ENCODE peak calls at places on chromosomes 7 and 10, in eight cellular contexts. S is tibial artery, K is spleen, R is esophagus squamous epithelium, Q is IMR-90, E is GM23248, H is endothelial cell of umbilical vein, U is stomach. I is an unnamed sample. For H3K27me3 and H3K9me3, the result is how much of the 10 kb centered on the place peaks cover.

GRCh38 chr7:18352339-18353255 is 143.0 kb upstream of the HDAC9 start:
- DNase-seq in H (peak), U (peak), E (peak), K (no peak), S (no peak), R (no peak), Q (peak), I (peak)

GRCh38 chr7:98679741-98680140 is 62.7 kb downstream of the NPTX2 start:
- DNase-seq in U (no peak), S (no peak), Q (no peak), R (no peak), E (no peak), H (no peak), K (no peak), I (no peak)

GRCh38 chr7:97003262-97004236 is 1.8 kb upstream of the DLX6 start:
- DNase-seq in H (no peak), S (no peak), Q (no peak), R (no peak), U (no peak), E (no peak), K (no peak), I (no peak)

GRCh38 chr7:115327326-115327725 is 405.4 kb downstream of the MDFIC start:
- DNase-seq in E (no peak), Q (no peak), K (no peak), U (no peak), S (no peak), R (no peak), H (no peak), I (no peak)

GRCh38 chr7:151059362-151060112 is at the start of gene SLC4A2:
- DNase-seq in U (peak), K (peak), Q (peak), H (peak), S (peak), R (peak), E (peak), I (peak)

GRCh38 chr10:29634764-29635625 is at the start of gene SVIL:
- DNase-seq in K (no peak), S (peak), H (peak), U (no peak), R (no peak), Q (peak), E (peak), I (no peak)

GRCh38 chr10:77925410-77925794 is 1.2 kb downstream of the DLG5 start:
- DNase-seq in R (no peak), E (peak), S (no peak), H (peak), Q (peak), U (no peak), K (no peak), I (peak)

GRCh38 chr7:149310113-149310836 is 48.3 kb downstream of the ZNF783 start:
- DNase-seq in U (no peak), H (peak), K (no peak), E (peak), S (no peak), R (no peak), Q (peak), I (no peak)

GRCh38 chr7:49564379-49564714 is 209.1 kb upstream of the VWC2 start:
- DNase-seq in H (no peak), U (no peak), Q (no peak), S (no peak), K (no peak), E (no peak), R (no peak), I (no peak)

GRCh38 chr7:47580175-47580701 is 1.7 kb downstream of the TNS3 start:
- DNase-seq in E (peak), S (no peak), K (no peak), H (no peak), R (no peak), Q (peak), U (peak), I (no peak)

GRCh38 chr7:104898434-104898833 is 115.6 kb upstream of the KMT2E start:
- DNase-seq in U (no peak), E (no peak), H (no peak), S (no peak), Q (no peak), R (no peak), K (no peak), I (no peak)

GRCh38 chr7:107686816-107687387 is 26.3 kb downstream of the SLC26A4 start:
- DNase-seq in U (no peak), H (no peak), S (no peak), R (no peak), K (no peak), Q (no peak), E (no peak), I (no peak)

GRCh38 chr7:770786-771185 is 43.7 kb upstream of the PRKAR1B start:
- DNase-seq in U (no peak), H (no peak), R (no peak), K (no peak), E (no peak), Q (no peak), S (no peak), I (no peak)

GRCh38 chr7:123958186-123958703 is 33.2 kb downstream of the SPAM1 start:
- DNase-seq in K (no peak), R (no peak), U (no peak), S (no peak), H (no peak), Q (no peak), E (no peak), I (no peak)

GRCh38 chr10:14191871-14192270 is 138.9 kb downstream of the FRMD4A start:
- DNase-seq in Q (no peak), S (no peak), H (no peak), R (no peak), E (no peak), U (no peak), K (no peak), I (no peak)

GRCh38 chr10:78817361-78817760 is 251.4 kb upstream of the ZMIZ1 start:
- DNase-seq in E (no peak), R (no peak), U (no peak), S (no peak), H (no peak), K (no peak), Q (no peak), I (no peak)

GRCh38 chr10:124000792-124001201 is 92.6 kb downstream of the CHST15 start:
- DNase-seq in U (no peak), H (no peak), K (peak), S (no peak), E (peak), Q (no peak), R (no peak), I (peak)

GRCh38 chr10:75712241-75712880 is 280.9 kb downstream of the LRMDA start:
- DNase-seq in Q (no peak), H (no peak), S (no peak), K (no peak), R (no peak), U (no peak), E (no peak), I (no peak)

GRCh38 chr10:100510533-100511308 is 8.9 kb downstream of the SEC31B start:
- DNase-seq in R (no peak), K (no peak), H (no peak), S (no peak), U (peak), Q (peak), E (no peak), I (no peak)

GRCh38 chr7:12674861-12675260 is 12.6 kb upstream of the ARL4A start:
- DNase-seq in K (no peak), E (peak), H (peak), U (no peak), Q (peak), S (no peak), R (no peak), I (no peak)

GRCh38 chr7:39663263-39663662 is 39.9 kb downstream of the RALA start:
- DNase-seq in U (no peak), E (no peak), H (no peak), R (no peak), Q (no peak), S (no peak), K (no peak), I (no peak)

GRCh38 chr7:66930341-66930740 is 9.3 kb downstream of the TMEM248 start:
- DNase-seq in Q (peak), E (peak), U (no peak), S (no peak), K (no peak), H (no peak), R (no peak), I (no peak)

GRCh38 chr10:105148456-105148855 is 507.4 kb downstream of the SORCS3 start:
- DNase-seq in Q (no peak), E (no peak), K (no peak), H (no peak), U (no peak), S (no peak), R (no peak), I (no peak)

GRCh38 chr7:136386876-136387275 is 409.7 kb upstream of the MTPN start:
- DNase-seq in H (no peak), R (no peak), E (no peak), Q (no peak), S (no peak), U (no peak), K (no peak), I (peak)

GRCh38 chr10:14476641-14477407 is 146.1 kb upstream of the FRMD4A start:
- DNase-seq in H (no peak), R (no peak), K (no peak), E (peak), Q (peak), S (no peak), U (no peak), I (peak)

GRCh38 chr10:117673611-117674010 is 131.1 kb downstream of the EMX2 start:
- DNase-seq in H (no peak), U (no peak), E (peak), K (no peak), Q (no peak), S (no peak), R (no peak), I (no peak)

GRCh38 chr10:115093286-115093775 is at the start of gene ATRNL1:
- DNase-seq in R (no peak), E (peak), H (no peak), Q (no peak), K (peak), S (no peak), U (no peak), I (peak)
- H3K27me3 ChIP-seq in R (half or more), E (half or more), H (under half), Q (under half), K (half or more), S (under half), U (under half), I (under half)

GRCh38 chr10:73357821-73358220 is 843 bp downstream of the CFAP70 start:
- DNase-seq in K (no peak), R (no peak), H (no peak), U (no peak), E (no peak), S (no peak), Q (no peak), I (no peak)
- H3K4me3 ChIP-seq in K (peak), R (peak), H (peak), U (peak), E (peak), S (peak), Q (peak), I (no peak)

GRCh38 chr10:37384923-37385322 is 259.5 kb downstream of the ANKRD30A start:
- DNase-seq in R (no peak), U (no peak), E (no peak), K (no peak), Q (no peak), S (no peak), H (no peak), I (no peak)
- H3K9me3 ChIP-seq in R (under half), U (under half), E (under half), K (half or more), Q (under half), S (under half), H (under half), I (under half)

DNA sequence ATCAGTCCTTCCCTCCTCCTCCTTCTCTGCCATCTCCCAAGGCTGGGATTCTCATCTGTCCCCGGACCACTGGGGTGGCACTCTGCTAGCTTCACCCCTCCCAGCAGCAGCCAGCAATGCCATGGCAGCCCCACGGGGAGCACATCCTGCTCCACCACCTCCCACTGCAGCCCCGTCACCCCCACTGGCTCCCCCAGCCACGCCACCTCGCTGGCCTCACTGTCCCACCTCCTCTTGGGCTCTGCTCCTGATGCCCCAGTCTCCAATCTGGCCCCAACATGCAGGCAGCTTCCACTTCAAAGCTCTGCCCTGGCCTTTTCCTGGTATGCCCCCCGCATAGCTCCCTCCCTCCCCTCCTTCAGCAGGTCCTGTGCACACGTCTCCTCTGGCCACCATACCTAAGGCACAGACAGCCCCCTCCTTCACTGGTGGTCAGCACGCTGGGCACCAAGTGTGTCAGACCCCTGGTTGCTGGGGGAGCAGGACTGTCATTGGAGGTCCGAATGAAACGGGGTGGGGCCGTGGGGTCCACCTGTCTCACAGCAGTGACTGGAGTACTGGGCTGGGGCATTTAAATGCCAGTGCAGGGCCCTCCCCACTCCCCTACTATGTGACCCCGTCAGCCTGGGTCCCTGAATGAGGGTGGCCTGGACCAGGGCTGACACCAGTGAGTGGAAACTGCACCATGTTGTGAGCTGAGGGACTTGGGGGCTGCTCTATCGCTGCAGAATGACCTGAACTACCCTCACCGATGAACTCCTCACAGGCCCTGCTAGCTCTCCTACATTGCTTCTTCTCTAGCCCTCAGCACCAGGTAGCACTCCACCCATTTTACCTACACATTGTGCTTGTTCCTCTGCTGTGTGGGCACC is 38.7 kb downstream of the RASGEF1A start:
- DNase-seq in S (peak), U (no peak), K (peak), H (no peak), Q (no peak), E (no peak), R (no peak), I (no peak)
- H3K27me3 ChIP-seq in S (half or more), U (under half), K (half or more), H (under half), Q (half or more), E (under half), R (half or more), I (under half)

GRCh38 chr7:24709585-24710360 is 47.5 kb downstream of the GSDME start:
- DNase-seq in R (no peak), K (peak), U (no peak), S (no peak), E (no peak), H (no peak), Q (no peak), I (no peak)
- H3K4me3 ChIP-seq in R (no peak), K (no peak), U (no peak), S (no peak), E (no peak), H (no peak), Q (no peak), I (no peak)

GRCh38 chr10:82692458-82692857 is 817.5 kb downstream of the NRG3 start:
- DNase-seq in U (no peak), K (no peak), S (no peak), E (no peak), H (no peak), R (no peak), Q (no peak), I (no peak)

GRCh38 chr10:82691211-82691610 is 816.2 kb downstream of the NRG3 start:
- DNase-seq in S (no peak), E (no peak), K (no peak), Q (no peak), U (no peak), R (no peak), H (no peak), I (peak)
- H3K9me3 ChIP-seq in S (under half), E (under half), K (under half), Q (under half), U (under half), R (under half), H (under half), I (under half)

GRCh38 chr7:92836489-92837213 is at the start of gene CDK6:
- DNase-seq in E (peak), S (peak), H (peak), R (no peak), K (peak), Q (peak), U (peak), I (peak)
- H3K27me3 ChIP-seq in E (under half), S (under half), H (under half), R (under half), K (under half), Q (under half), U (under half), I (under half)

GRCh38 chr10:121194696-121195523 is 343.7 kb downstream of the WDR11 start:
- DNase-seq in R (no peak), U (no peak), E (no peak), Q (no peak), S (no peak), H (no peak), K (no peak), I (no peak)

GRCh38 chr10:121195524-121195910 is 344.4 kb downstream of the WDR11 start:
- DNase-seq in E (no peak), S (no peak), K (no peak), Q (no peak), U (no peak), R (no peak), H (no peak), I (no peak)
- H3K4me3 ChIP-seq in E (no peak), S (no peak), K (no peak), Q (no peak), U (no peak), R (no peak), H (no peak), I (no peak)

GRCh38 chr7:158449942-158450341 is 137.7 kb downstream of the PTPRN2 start:
- DNase-seq in K (no peak), S (no peak), Q (no peak), E (no peak), H (no peak), R (no peak), U (no peak), I (no peak)
- H3K9me3 ChIP-seq in K (under half), S (under half), Q (half or more), E (under half), H (under half), R (under half), U (under half), I (under half)

DNA sequence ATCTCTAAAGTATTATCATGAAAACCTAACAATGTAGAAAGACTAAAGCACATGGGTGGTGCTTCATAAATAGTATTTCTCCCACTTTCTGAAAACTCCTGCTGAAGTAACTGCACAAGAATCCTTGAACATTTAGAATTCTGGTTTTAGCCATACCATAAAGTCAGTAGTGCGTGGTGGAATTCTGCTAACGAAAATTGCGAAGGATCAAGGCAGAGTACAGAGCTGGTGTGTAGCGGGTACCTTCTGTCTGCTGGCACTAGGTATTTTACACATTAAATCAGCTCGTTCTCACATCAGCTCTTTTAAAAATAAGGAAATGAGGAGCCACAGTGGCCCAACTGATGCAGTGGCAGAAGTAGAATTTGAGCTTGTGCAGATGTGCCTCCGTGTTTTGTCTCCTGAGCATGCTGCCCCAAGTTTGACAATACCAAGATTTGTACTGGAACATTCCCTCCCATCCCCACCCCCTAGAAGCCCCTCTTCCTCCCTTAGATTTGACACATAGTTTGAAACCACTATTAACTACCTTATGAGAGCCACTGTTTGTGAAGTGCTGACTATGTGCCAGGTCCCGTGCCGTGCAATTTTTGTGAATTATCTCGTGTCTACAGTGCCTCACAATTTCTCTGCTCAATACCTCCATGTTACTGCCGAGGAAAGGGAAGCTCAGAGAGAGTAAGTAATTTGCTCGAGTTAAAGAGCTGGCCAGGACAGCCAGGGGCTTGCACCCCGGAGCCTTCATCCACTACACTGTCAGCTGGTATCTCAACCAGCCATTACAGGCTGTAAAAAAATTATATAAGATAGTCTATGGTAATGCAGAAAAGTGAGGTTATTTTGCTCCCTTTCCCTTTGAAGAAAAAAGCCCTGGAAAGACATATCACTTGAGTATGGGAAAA is 66.9 kb downstream of the EGFR start:
- DNase-seq in K (no peak), E (no peak), U (no peak), R (no peak), H (no peak), S (no peak), Q (no peak), I (no peak)
- H3K27me3 ChIP-seq in K (under half), E (under half), U (under half), R (under half), H (under half), S (under half), Q (under half), I (under half)

I was measured in MG63.